ENCODE peak calls at places on chromosomes 2 and 18, in ten cellular contexts. Y is stimulated activated CD4-positive, alpha-beta T cell treated with anti-CD3 and anti-CD28 coated beads, Interleukin-1b, Interleukin-23, amount 100 ng/mL, for 1 hour; H is ELR; B is stimulated activated CD8-positive, alpha-beta memory T cell treated with anti-CD3 and anti-CD28 coated beads, Interleukin-12 subunit alpha, Interleukin-12 subunit beta, amount 100 ng/mL, for 4 hours; O is AG09319; M is iPS DF 6.9; G is mucosa of descending colon; Z is HCEC 1CT; C is Ammon's horn; J is Calu3. R is an unnamed sample.

GRCh38 chr2:236158969-236159777 is 9.0 kb downstream of the GBX2 start:
- DNase-seq in Y (no peak), H (no peak), B (no peak), O (no peak), M (no peak), G (no peak), Z (no peak), C (no peak), J (no peak), R (no peak)

GRCh38 chr2:233360771-233361176 is 6.5 kb downstream of the DGKD start:
- DNase-seq in Y (no peak), H (no peak), B (no peak), O (no peak), M (no peak), G (no peak), Z (no peak), C (no peak), J (no peak), R (no peak)

GRCh38 chr2:56287974-56288373 is 104.2 kb downstream of the CCDC85A start:
- DNase-seq in Y (no peak), H (peak), B (no peak), O (no peak), M (no peak), G (no peak), Z (peak), C (no peak), J (no peak), R (peak)

GRCh38 chr2:141513853-141514252 is 617.0 kb downstream of the LRP1B start:
- DNase-seq in Y (no peak), H (peak), B (no peak), O (no peak), M (no peak), G (no peak), Z (no peak), C (no peak), J (no peak), R (no peak)

GRCh38 chr2:162490052-162490717 is 146.3 kb downstream of the GCA start:
- DNase-seq in Y (no peak), H (peak), B (no peak), O (no peak), M (no peak), G (no peak), Z (peak), C (no peak), J (no peak), R (peak)

GRCh38 chr2:25292408-25292807 is 49.3 kb downstream of the DNMT3A start:
- DNase-seq in Y (no peak), H (no peak), B (no peak), O (no peak), M (no peak), G (no peak), Z (no peak), C (no peak), J (no peak), R (no peak)

GRCh38 chr2:72115361-72116080 is 32.1 kb downstream of the CYP26B1 start:
- DNase-seq in Y (no peak), H (peak), B (no peak), O (peak), M (no peak), G (no peak), Z (no peak), C (no peak), J (peak), R (peak)

GRCh38 chr2:165008916-165009315 is 53.6 kb upstream of the SLC38A11 start:
- DNase-seq in Y (no peak), H (no peak), B (no peak), O (no peak), M (no peak), G (no peak), Z (peak), C (peak), J (peak), R (peak)

GRCh38 chr18:76610933-76611749 is 116.1 kb upstream of the ZNF516 start:
- DNase-seq in Y (no peak), H (peak), B (no peak), O (no peak), M (no peak), G (no peak), Z (peak), C (peak), J (no peak), R (peak)

GRCh38 chr2:238288650-238289573 is 502 bp upstream of the PER2 start:
- DNase-seq in Y (peak), H (peak), B (peak), O (peak), M (peak), G (peak), Z (peak), C (peak), J (peak), R (peak)

GRCh38 chr2:36059684-36060083 is 295.9 kb upstream of the CRIM1 start:
- DNase-seq in Y (no peak), H (no peak), B (no peak), O (no peak), M (no peak), G (no peak), Z (no peak), C (no peak), J (no peak), R (no peak)

GRCh38 chr18:77366725-77367641 is 117.3 kb downstream of the GALR1 start:
- DNase-seq in Y (no peak), H (peak), B (no peak), O (no peak), M (no peak), G (no peak), Z (no peak), C (peak), J (no peak), R (peak)

GRCh38 chr2:15058628-15059157 is 426.2 kb downstream of the LRATD1 start:
- DNase-seq in Y (no peak), H (no peak), B (no peak), O (no peak), M (no peak), G (no peak), Z (no peak), C (no peak), J (no peak), R (no peak)

GRCh38 chr2:187429989-187430388 is 18.1 kb downstream of the CALCRL start:
- DNase-seq in Y (no peak), H (peak), B (no peak), O (no peak), M (no peak), G (no peak), Z (peak), C (peak), J (no peak), R (peak)

GRCh38 chr2:134683561-134684112 is 35.2 kb downstream of the TMEM163 start:
- DNase-seq in Y (no peak), H (peak), B (no peak), O (no peak), M (no peak), G (no peak), Z (no peak), C (no peak), J (peak), R (peak)

R was measured in epithelial cell of esophagus.